ENCODE peak calls at places on chromosomes 16 and 17, in seven cellular contexts. U is T-cell; M is epithelial cell of esophagus; S is stimulated activated CD4-positive, alpha-beta T cell treated with anti-CD3 and anti-CD28 coated beads, Interleukin-4, amount 100 ng/mL, for 4 hours; G is G401; F is GM12865; L is CD4-positive, alpha-beta memory T cell. C is an unnamed sample.

GRCh38 chr17:15892679-15893332 is 52.1 kb upstream of the ADORA2B start:
- DNase-seq in L (no peak), S (no peak), M (peak), G (no peak), U (no peak), F (no peak), C (no peak)

GRCh38 chr16:47990676-47991075 is 165.1 kb downstream of the ABCC12 start:
- DNase-seq in U (no peak), S (no peak), G (no peak), L (no peak), M (no peak), F (no peak), C (no peak)

GRCh38 chr16:89581045-89581695 is 5.6 kb downstream of the CPNE7 start:
- DNase-seq in F (no peak), U (no peak), M (peak), L (no peak), G (no peak), S (no peak), C (no peak)

GRCh38 chr16:89798126-89798525 is 18.3 kb downstream of the FANCA start:
- DNase-seq in S (no peak), L (no peak), F (no peak), U (no peak), M (no peak), G (no peak), C (no peak)

GRCh38 chr17:43917348-43918025 is 10.2 kb upstream of the MPP2 start:
- DNase-seq in L (peak), M (peak), S (peak), G (peak), F (peak), U (peak), C (no peak)

GRCh38 chr16:726438-727290 is at the start of the genes CCDC78 and HAGHL:
- DNase-seq in F (peak), U (peak), S (peak), M (peak), L (peak), G (peak), C (no peak)

GRCh38 chr16:2335286-2335895 is 5.1 kb downstream of the ABCA3 start:
- DNase-seq in S (no peak), M (no peak), F (no peak), G (no peak), L (no peak), U (no peak), C (no peak)

GRCh38 chr16:85569615-85570212 is 43.4 kb upstream of the GSE1 start:
- DNase-seq in M (no peak), F (peak), S (no peak), G (peak), U (peak), L (no peak), C (peak)

GRCh38 chr16:1018447-1018846 is 36.9 kb downstream of the SOX8 start:
- DNase-seq in G (no peak), M (no peak), U (no peak), F (no peak), L (no peak), S (no peak), C (no peak)

GRCh38 chr16:70693231-70693671 is 7.4 kb upstream of the MTSS2 start:
- DNase-seq in U (no peak), F (no peak), S (no peak), L (no peak), G (peak), M (no peak), C (no peak)

GRCh38 chr16:57893217-57893558 is 77.7 kb downstream of the CNGB1 start:
- DNase-seq in G (no peak), M (no peak), S (no peak), F (no peak), L (no peak), U (no peak), C (no peak)

GRCh38 chr16:77885596-77886295 is 97.4 kb downstream of the VAT1L start:
- DNase-seq in L (no peak), S (no peak), U (no peak), G (no peak), F (no peak), M (no peak), C (no peak)

GRCh38 chr17:39740357-39741111 is 2.8 kb downstream of the GRB7 start:
- DNase-seq in S (no peak), F (no peak), M (peak), G (no peak), U (no peak), L (no peak), C (no peak)

GRCh38 chr16:84278968-84279367 is 15.7 kb upstream of the WFDC1 start:
- DNase-seq in M (no peak), S (no peak), L (no peak), U (no peak), F (no peak), G (peak), C (no peak)

GRCh38 chr17:338442-339192 is 14.0 kb downstream of the RPH3AL start:
- DNase-seq in G (no peak), U (no peak), F (no peak), S (no peak), M (no peak), L (no peak), C (no peak)

GRCh38 chr17:78739331-78739853 is 42.7 kb downstream of the CYTH1 start:
- DNase-seq in U (no peak), F (peak), G (no peak), M (no peak), L (no peak), S (no peak), C (no peak)

GRCh38 chr17:81412490-81413093 is 17.3 kb downstream of the BAHCC1 start:
- DNase-seq in L (peak), G (no peak), F (peak), M (peak), U (peak), S (peak), C (no peak)

GRCh38 chr16:75151798-75152197 is 3.5 kb downstream of the ZFP1 start:
- DNase-seq in G (no peak), U (no peak), F (no peak), S (no peak), M (no peak), L (no peak), C (no peak)

GRCh38 chr17:40540448-40540847 is 24.8 kb downstream of the CCR7 start:
- DNase-seq in U (no peak), M (no peak), S (no peak), L (peak), G (no peak), F (no peak), C (no peak)

GRCh38 chr17:36674278-36674650 is 72.9 kb downstream of the MRM1 start:
- DNase-seq in G (no peak), U (peak), F (peak), L (peak), M (no peak), S (no peak), C (peak)

GRCh38 chr16:12120331-12120981 is 143.9 kb downstream of the SNX29 start:
- DNase-seq in L (no peak), S (no peak), U (no peak), G (no peak), F (no peak), M (no peak), C (no peak)

GRCh38 chr17:81666092-81666341 is 388 bp downstream of the OXLD1 start:
- DNase-seq in M (no peak), L (no peak), F (no peak), S (no peak), G (no peak), U (peak), C (no peak)

GRCh38 chr17:51857052-51857593 is 301.4 kb downstream of the CA10 start:
- DNase-seq in L (no peak), G (peak), S (no peak), M (no peak), F (no peak), U (no peak), C (peak)

GRCh38 chr17:9158545-9159452 is 137.5 kb downstream of the NTN1 start:
- DNase-seq in G (no peak), F (no peak), M (no peak), L (no peak), S (no peak), U (no peak), C (no peak)

GRCh38 chr16:11147033-11147848 is 108.8 kb downstream of the SOCS1 start:
- DNase-seq in M (no peak), S (no peak), G (no peak), U (no peak), L (no peak), F (no peak), C (no peak)

GRCh38 chr17:43860927-43861622 is 14.1 kb downstream of the CD300LG start:
- DNase-seq in L (no peak), M (no peak), G (peak), F (no peak), U (no peak), S (no peak), C (no peak)

GRCh38 chr16:89922477-89922883 is 662 bp upstream of the TUBB3 start:
- DNase-seq in M (peak), F (no peak), U (no peak), S (no peak), G (peak), L (no peak), C (peak)

GRCh38 chr17:29615048-29615385 is 7.7 kb downstream of the CORO6 start:
- DNase-seq in G (no peak), F (no peak), L (peak), S (no peak), M (peak), U (peak), C (no peak)

GRCh38 chr16:57306676-57307341 is 22.3 kb upstream of the PLLP start:
- DNase-seq in M (no peak), S (no peak), U (no peak), G (no peak), F (no peak), L (no peak), C (no peak)

GRCh38 chr17:42475853-42476252 is 17.2 kb downstream of the ATP6V0A1 start:
- DNase-seq in F (no peak), G (no peak), L (no peak), S (no peak), M (no peak), U (no peak), C (no peak)

GRCh38 chr17:72763981-72764380 is 328.5 kb downstream of the SLC39A11 start:
- DNase-seq in S (no peak), L (no peak), U (no peak), M (no peak), F (no peak), G (no peak), C (no peak)

GRCh38 chr16:20402651-20403050 is 1.9 kb downstream of the PDILT start:
- DNase-seq in G (no peak), L (no peak), U (no peak), S (no peak), F (no peak), M (no peak), C (no peak)

GRCh38 chr17:66850692-66851091 is 15.8 kb downstream of the CACNG5 start:
- DNase-seq in G (no peak), S (no peak), F (peak), L (no peak), M (no peak), U (no peak), C (no peak)

GRCh38 chr17:50027639-50028206 is 28.2 kb upstream of the ITGA3 start:
- DNase-seq in F (no peak), L (no peak), G (no peak), M (peak), S (no peak), U (no peak), C (no peak)

C was measured in SHP77 treated with DMSO at 0.1 percent for 48 hours.